ENCODE peak calls at places on chromosomes 16 and 17, in nine cellular contexts. V is fibroblast of the conjunctiva; A is kidney epithelial cell; Q is right atrium auricular region; N is stimulated activated naive CD8-positive, alpha-beta T cell treated with anti-CD3 and anti-CD28 coated beads, Interleukin-15, Interleukin-2, amounts not matched to agents 100 U/mL and 50 U/mL, for 24 hours; S is H54; W is left ventricle myocardium inferior; O is memory B cell; I is NCI-H1694. R is an unnamed sample.

GRCh38 chr17:5877948-5878347 is 192.2 kb upstream of the WSCD1 start:
- DNase-seq in I (no peak), O (no peak), Q (no peak), W (peak), A (no peak), V (no peak), S (no peak), N (no peak), R (peak)

GRCh38 chr16:87436225-87437172 is 44.4 kb downstream of the MAP1LC3B start:
- DNase-seq in O (no peak), W (no peak), N (peak), I (no peak), A (no peak), V (no peak), S (no peak), Q (no peak), R (peak)

GRCh38 chr16:23254338-23254737 is 47.8 kb upstream of the SCNN1B start:
- DNase-seq in N (no peak), Q (no peak), S (peak), I (no peak), A (peak), W (no peak), O (no peak), V (no peak), R (no peak)

GRCh38 chr16:48452991-48453760 is 68.0 kb upstream of the SIAH1 start:
- DNase-seq in V (no peak), W (peak), A (no peak), S (peak), O (no peak), I (no peak), N (no peak), Q (peak), R (peak)

GRCh38 chr17:72030067-72030899 is 90.5 kb upstream of the SOX9 start:
- DNase-seq in A (peak), N (peak), O (no peak), I (no peak), W (peak), V (peak), Q (peak), S (peak), R (peak)

GRCh38 chr17:44022246-44022645 is 7.5 kb upstream of the TMEM101 start:
- DNase-seq in N (no peak), Q (no peak), O (no peak), W (no peak), A (no peak), S (no peak), V (no peak), I (no peak), R (no peak)

GRCh38 chr16:85965125-85965524 is 66.2 kb downstream of the IRF8 start:
- DNase-seq in A (no peak), I (no peak), S (no peak), V (no peak), N (no peak), O (peak), Q (no peak), W (no peak), R (no peak)

GRCh38 chr16:89476811-89477261 is 13.5 kb downstream of the ANKRD11 start:
- DNase-seq in S (no peak), W (no peak), A (no peak), I (no peak), O (no peak), V (no peak), N (no peak), Q (no peak), R (no peak)

GRCh38 chr17:80504671-80505413 is 28.4 kb upstream of the NPTX1 start:
- DNase-seq in O (no peak), Q (no peak), S (peak), N (no peak), A (no peak), I (no peak), W (no peak), V (no peak), R (no peak)

GRCh38 chr17:30323262-30323894 is 10.5 kb downstream of the TMIGD1 start:
- DNase-seq in V (no peak), S (no peak), I (peak), W (no peak), A (no peak), O (peak), N (no peak), Q (no peak), R (no peak)

GRCh38 chr17:51427259-51428255 is 167.2 kb downstream of the UTP18 start:
- DNase-seq in I (no peak), V (peak), O (no peak), N (peak), S (no peak), Q (no peak), W (no peak), A (no peak), R (no peak)

GRCh38 chr16:67212766-67213165 is 13.8 kb downstream of the ELMO3 start:
- DNase-seq in O (no peak), I (no peak), S (no peak), W (no peak), Q (no peak), N (no peak), A (no peak), V (no peak), R (no peak)

GRCh38 chr16:83554096-83554495 is 253.7 kb upstream of the HSBP1 start:
- DNase-seq in N (no peak), O (no peak), S (no peak), A (no peak), V (no peak), Q (no peak), I (no peak), W (no peak), R (no peak)

GRCh38 chr17:21549107-21549687 is 143.1 kb upstream of the KCNJ18 start:
- DNase-seq in S (no peak), O (no peak), V (peak), W (no peak), A (no peak), Q (no peak), N (peak), I (no peak), R (no peak)

GRCh38 chr16:56726283-56726682 is 3.6 kb upstream of the NUP93 start:
- DNase-seq in V (no peak), W (no peak), S (no peak), N (no peak), A (no peak), I (no peak), O (no peak), Q (no peak), R (no peak)

GRCh38 chr17:48513653-48514482 is 16.9 kb downstream of the HOXB1 start:
- DNase-seq in A (no peak), S (no peak), N (no peak), O (no peak), W (no peak), I (no peak), Q (no peak), V (no peak), R (no peak)

GRCh38 chr17:82334622-82335394 is 1.2 kb upstream of the SECTM1 start:
- DNase-seq in N (no peak), I (no peak), V (no peak), Q (no peak), A (no peak), W (no peak), S (no peak), O (no peak), R (no peak)

GRCh38 chr17:80175411-80175810 is 5.6 kb downstream of the CARD14 start:
- DNase-seq in S (no peak), W (no peak), N (no peak), O (no peak), V (no peak), Q (no peak), I (peak), A (no peak), R (no peak)

GRCh38 chr16:67445441-67445912 is 14.6 kb downstream of the HSD11B2 start:
- DNase-seq in Q (no peak), W (peak), I (no peak), V (no peak), N (no peak), O (no peak), S (no peak), A (no peak), R (peak)

GRCh38 chr17:933168-934083 is 46.1 kb downstream of the NXN start:
- DNase-seq in A (peak), V (peak), S (peak), I (no peak), N (no peak), W (no peak), Q (no peak), O (no peak), R (no peak)

GRCh38 chr17:39484178-39484577 is 22.9 kb downstream of the CDK12 start:
- DNase-seq in Q (no peak), N (no peak), V (no peak), S (no peak), O (no peak), A (no peak), I (no peak), W (no peak), R (no peak)

GRCh38 chr17:5122586-5123342 is 6.9 kb downstream of the USP6 start:
- DNase-seq in S (no peak), Q (no peak), N (no peak), O (no peak), A (no peak), V (no peak), W (no peak), I (no peak), R (no peak)

GRCh38 chr16:28010671-28011070 is 52.8 kb downstream of the GSG1L start:
- DNase-seq in N (no peak), V (no peak), A (no peak), S (no peak), W (no peak), I (no peak), O (no peak), Q (no peak), R (no peak)

GRCh38 chr16:35252356-35252936 is 1793.0 kb downstream of the TP53TG3F start:
- DNase-seq in W (no peak), I (no peak), S (no peak), A (no peak), V (no peak), N (no peak), O (no peak), Q (no peak), R (no peak)

GRCh38 chr16:53968896-53969295 is 264.9 kb downstream of the FTO start:
- DNase-seq in N (no peak), W (no peak), I (no peak), Q (no peak), O (no peak), S (no peak), A (no peak), V (no peak), R (no peak)

GRCh38 chr17:32529604-32530003 is 42.8 kb downstream of the CDK5R1 start:
- DNase-seq in W (no peak), A (no peak), V (no peak), I (peak), O (no peak), N (no peak), S (no peak), Q (no peak), R (no peak)

GRCh38 chr16:1290860-1291575 is 18.4 kb upstream of the UBE2I start:
- DNase-seq in S (no peak), W (no peak), A (no peak), I (no peak), Q (no peak), N (no peak), O (no peak), V (no peak), R (no peak)

GRCh38 chr16:82226327-82226726 is 56.3 kb upstream of the MPHOSPH6 start:
- DNase-seq in A (no peak), O (no peak), Q (no peak), W (no peak), V (no peak), I (no peak), N (no peak), S (no peak), R (no peak)

GRCh38 chr17:44385287-44386181 is 3.9 kb downstream of the ITGA2B start:
- DNase-seq in N (peak), O (peak), A (no peak), I (peak), Q (peak), V (peak), W (peak), S (peak), R (peak)

GRCh38 chr16:86975445-86975844 is 341.7 kb downstream of the C16orf95 start:
- DNase-seq in W (no peak), N (no peak), O (no peak), A (peak), V (peak), S (peak), I (no peak), Q (no peak), R (no peak)

GRCh38 chr17:8868529-8868951 is 1.1 kb upstream of the PIK3R6 start:
- DNase-seq in V (no peak), I (no peak), O (no peak), A (no peak), N (no peak), W (no peak), Q (no peak), S (no peak), R (no peak)

GRCh38 chr17:42249681-42250446 is 26.3 kb downstream of the STAT5B start:
- DNase-seq in S (no peak), A (no peak), V (no peak), N (peak), I (no peak), W (no peak), Q (no peak), O (no peak), R (no peak)

GRCh38 chr17:47785538-47786123 is 36.0 kb downstream of the OSBPL7 start:
- DNase-seq in W (no peak), N (peak), V (no peak), Q (no peak), S (no peak), I (no peak), A (no peak), O (no peak), R (no peak)

GRCh38 chr16:87628246-87628923 is 26.1 kb downstream of the JPH3 start:
- DNase-seq in A (no peak), V (no peak), I (no peak), O (no peak), W (no peak), Q (no peak), N (no peak), S (no peak), R (no peak)

GRCh38 chr16:75931043-75931442 is 204.8 kb upstream of the CPHXL start:
- DNase-seq in I (no peak), W (no peak), O (no peak), Q (no peak), N (no peak), S (no peak), A (peak), V (peak), R (no peak)

GRCh38 chr17:40366861-40367518 is 2.5 kb upstream of the GJD3 start:
- DNase-seq in Q (no peak), O (no peak), V (no peak), S (no peak), W (no peak), N (no peak), I (no peak), A (no peak), R (no peak)

GRCh38 chr16:10767127-10767526 is 23.5 kb downstream of the NUBP1 start:
- DNase-seq in S (no peak), A (no peak), W (no peak), I (no peak), O (no peak), V (no peak), Q (no peak), N (no peak), R (no peak)

GRCh38 chr16:85524630-85525463 is 88.3 kb upstream of the GSE1 start:
- DNase-seq in O (no peak), Q (peak), S (no peak), W (no peak), A (no peak), I (no peak), N (no peak), V (peak), R (peak)

GRCh38 chr17:16282522-16282921 is 65.5 kb downstream of the PIGL start:
- DNase-seq in O (no peak), N (no peak), S (peak), W (no peak), V (no peak), I (no peak), A (peak), Q (no peak), R (no peak)

GRCh38 chr16:17307501-17307900 is 163.3 kb downstream of the XYLT1 start:
- DNase-seq in N (no peak), A (no peak), O (no peak), V (no peak), I (no peak), Q (no peak), W (no peak), S (no peak), R (no peak)

R was measured in Right ventricle myocardium superior.